ENCODE peak calls at places on chromosomes 11 and 22, in four cellular contexts. J is SJSA1, W is cardiac muscle cell, F is AG04450. D is an unnamed sample.

GRCh38 chr22:31124811-31125465 is 2.2 kb downstream of the INPP5J start:
- DNase-seq in J (no peak), W (no peak), F (no peak), D (no peak)

GRCh38 chr11:64379160-64379559 is 20.2 kb downstream of the RPS6KA4 start:
- DNase-seq in J (no peak), W (no peak), F (no peak), D (no peak)

GRCh38 chr11:30801357-30801756 is 215.2 kb upstream of the MPPED2 start:
- DNase-seq in J (no peak), W (no peak), F (no peak), D (no peak)

GRCh38 chr22:20193761-20194494 is 43.1 kb upstream of the CCDC188 start:
- DNase-seq in J (no peak), W (no peak), F (no peak), D (no peak)

GRCh38 chr11:63920870-63921417 is 4.0 kb upstream of the RCOR2 start:
- DNase-seq in J (no peak), W (peak; percentile 70), F (no peak), D (no peak)

GRCh38 chr11:18727499-18728236 is 1.7 kb upstream of the IGSF22 start:
- DNase-seq in J (no peak), W (peak; percentile 65), F (no peak), D (peak; percentile 45)

GRCh38 chr11:69377029-69377952 is 83.3 kb downstream of the MYEOV start:
- DNase-seq in J (peak; percentile 87), W (no peak), F (no peak), D (no peak)

GRCh38 chr11:117583063-117583801 is 213.8 kb downstream of the DSCAML1 start:
- DNase-seq in J (no peak), W (no peak), F (no peak), D (no peak)

GRCh38 chr22:47822459-47822858 is 1060.0 kb downstream of the TBC1D22A start:
- DNase-seq in J (peak; percentile 16), W (no peak), F (no peak), D (no peak)

GRCh38 chr11:65417702-65418430 is 4.7 kb upstream of the NEAT1 start:
- DNase-seq in J (no peak), W (peak; percentile 46), F (no peak), D (no peak)

GRCh38 chr22:31585161-31585859 is 76.7 kb downstream of the PISD start:
- DNase-seq in J (no peak), W (no peak), F (no peak), D (peak; percentile 93)

GRCh38 chr11:64763804-64764611 is 4.2 kb upstream of the PYGM start:
- DNase-seq in J (peak; percentile 95), W (peak; percentile 53), F (no peak), D (no peak)

GRCh38 chr11:118277312-118277711 is 13.2 kb upstream of the MPZL2 start:
- DNase-seq in J (no peak), W (no peak), F (no peak), D (peak; percentile 81)

GRCh38 chr11:19079643-19080440 is 19.3 kb upstream of the MRGPRX2 start:
- DNase-seq in J (no peak), W (no peak), F (no peak), D (no peak)

GRCh38 chr22:44703269-44703870 is 1.4 kb downstream of the PRR5 start:
- DNase-seq in J (no peak), W (no peak), F (no peak), D (no peak)

GRCh38 chr22:30338802-30339201 is 12.1 kb upstream of the TBC1D10A start:
- DNase-seq in J (no peak), W (no peak), F (no peak), D (no peak)

GRCh38 chr11:12886508-12886907 is 122.6 kb upstream of the RASSF10 start:
- DNase-seq in J (no peak), W (no peak), F (no peak), D (no peak)

GRCh38 chr22:40479887-40480538 is 109.6 kb downstream of the SGSM3 start:
- DNase-seq in J (no peak), W (no peak), F (no peak), D (no peak)

GRCh38 chr11:17645190-17645970 is 74.0 kb upstream of the MYOD1 start:
- DNase-seq in J (no peak), W (no peak), F (no peak), D (no peak)

GRCh38 chr11:104163100-104164027 is 583 bp downstream of the PDGFD start:
- DNase-seq in J (no peak), W (peak; percentile 59), F (no peak), D (no peak)

D was measured in T47D.